ENCODE peak calls at places on chromosome 20, in seven cellular contexts. U is H9, G is IMR-90, H is mesendoderm, M is mesenchymal stem cell, F is H1, V is trophoblast cell. S is an unnamed sample.

GRCh38 chr20:5835234-5835845 is 85.1 kb downstream of the SHLD1 start:
- DNase-seq in U (no peak), G (peak; percentile 62), H (no peak), M (peak; percentile 84), F (no peak), V (no peak), S (no peak)

GRCh38 chr20:40568200-40568599 is 120.8 kb downstream of the MAFB start:
- DNase-seq in U (no peak), G (no peak), H (no peak), M (no peak), F (no peak), V (peak; percentile 3), S (no peak)

GRCh38 chr20:1674361-1674760 is 16.8 kb upstream of the SIRPG start:
- DNase-seq in U (no peak), G (no peak), H (no peak), M (no peak), F (no peak), V (no peak), S (no peak)

GRCh38 chr20:25541676-25542075 is 43.7 kb downstream of the NINL start:
- DNase-seq in U (no peak), G (no peak), H (no peak), M (peak; percentile 51), F (no peak), V (no peak), S (no peak)

GRCh38 chr20:42714298-42715141 is 475.2 kb downstream of the PTPRT start:
- DNase-seq in U (no peak), G (no peak), H (no peak), M (no peak), F (no peak), V (no peak), S (no peak)

GRCh38 chr20:20946122-20946759 is 159.9 kb downstream of the LINC00237 start:
- DNase-seq in U (no peak), G (no peak), H (no peak), M (no peak), F (no peak), V (no peak), S (no peak)

GRCh38 chr20:46683939-46684750 is 5.1 kb downstream of the TP53RK start:
- DNase-seq in U (peak; percentile 83), G (peak; percentile 80), H (peak; percentile 93), M (peak; percentile 62), F (no peak), V (peak; percentile 83), S (peak; percentile 45)

GRCh38 chr20:7829776-7830175 is 110.5 kb downstream of the HAO1 start:
- DNase-seq in U (no peak), G (no peak), H (no peak), M (no peak), F (no peak), V (no peak), S (no peak)

GRCh38 chr20:19944772-19945459 is 72.2 kb upstream of the NAA20 start:
- DNase-seq in U (no peak), G (peak; percentile 67), H (no peak), M (peak; percentile 72), F (no peak), V (no peak), S (no peak)

GRCh38 chr20:6956056-6956455 is 188.6 kb downstream of the BMP2 start:
- DNase-seq in U (no peak), G (no peak), H (no peak), M (no peak), F (no peak), V (peak; percentile 22), S (no peak)

GRCh38 chr20:2103454-2104153 is 2.0 kb downstream of the STK35 start:
- DNase-seq in U (no peak), G (no peak), H (no peak), M (peak; percentile 15), F (no peak), V (no peak), S (no peak)

GRCh38 chr20:24134284-24134683 is 145.7 kb upstream of the GGTLC1 start:
- DNase-seq in U (no peak), G (no peak), H (peak; percentile 75), M (no peak), F (no peak), V (peak; percentile 65), S (no peak)

GRCh38 chr20:43975096-43975768 is 60.6 kb downstream of the TOX2 start:
- DNase-seq in U (no peak), G (peak; percentile 93), H (peak; percentile 25), M (peak; percentile 60), F (no peak), V (no peak), S (no peak)

GRCh38 chr20:51354191-51354768 is 188.2 kb downstream of the NFATC2 start:
- DNase-seq in U (no peak), G (peak; percentile 85), H (no peak), M (peak; percentile 42), F (no peak), V (no peak), S (no peak)

GRCh38 chr20:40993794-40994540 is 34.7 kb upstream of the TOP1 start:
- DNase-seq in U (no peak), G (peak; percentile 57), H (no peak), M (no peak), F (no peak), V (no peak), S (no peak)

GRCh38 chr20:44287272-44288097 is 23.5 kb downstream of the FITM2 start:
- DNase-seq in U (no peak), G (no peak), H (no peak), M (no peak), F (no peak), V (no peak), S (no peak)

GRCh38 chr20:23435675-23436539 is 3.6 kb upstream of the CSTL1 start:
- DNase-seq in U (no peak), G (no peak), H (no peak), M (no peak), F (no peak), V (no peak), S (no peak)

GRCh38 chr20:43915209-43916072 is 789 bp downstream of the TOX2 start:
- DNase-seq in U (peak; percentile 68), G (peak; percentile 23), H (peak; percentile 54), M (peak; percentile 64), F (no peak), V (peak; percentile 1), S (no peak)

GRCh38 chr20:14295238-14295637 is 42.2 kb downstream of the FLRT3 start:
- DNase-seq in U (no peak), G (no peak), H (peak; percentile 8), M (no peak), F (no peak), V (no peak), S (no peak)

GRCh38 chr20:35311409-35311808 is 19.2 kb upstream of the FAM83C start:
- DNase-seq in U (peak; percentile 49), G (peak; percentile 77), H (peak; percentile 58), M (no peak), F (no peak), V (peak; percentile 8), S (no peak)

GRCh38 chr20:21251278-21251677 is 51.9 kb upstream of the XRN2 start:
- DNase-seq in U (no peak), G (no peak), H (no peak), M (no peak), F (no peak), V (no peak), S (no peak)

GRCh38 chr20:60559462-60559861 is 601.2 kb downstream of the CDH26 start:
- DNase-seq in U (peak; percentile 66), G (no peak), H (peak; percentile 53), M (no peak), F (no peak), V (no peak), S (peak; percentile 9)

GRCh38 chr20:46022411-46023147 is 6.4 kb upstream of the SLC12A5 start:
- DNase-seq in U (peak; percentile 78), G (peak; percentile 9), H (peak; percentile 63), M (no peak), F (no peak), V (peak; percentile 63), S (no peak)

GRCh38 chr20:54149765-54150264 is 24.0 kb downstream of the CYP24A1 start:
- DNase-seq in U (no peak), G (no peak), H (no peak), M (no peak), F (no peak), V (no peak), S (no peak)
- H3K23ac ChIP-seq in U (no peak overlapping the region), G (no peak overlapping the region), H (no peak overlapping the region), M (no peak overlapping the region), F (no peak overlapping the region), V (no peak overlapping the region), S (no peak overlapping the region)

GRCh38 chr20:37890108-37890507 is 12.8 kb upstream of the VSTM2L start:
- DNase-seq in U (no peak), G (no peak), H (no peak), M (no peak), F (no peak), V (no peak), S (no peak)
- H3K23ac ChIP-seq in U (no peak overlapping the region), G (no peak overlapping the region), H (no peak overlapping the region), M (no peak overlapping the region), F (no peak overlapping the region), V (no peak overlapping the region), S (no peak overlapping the region)

GRCh38 chr20:22414354-22414753 is 170.0 kb downstream of the FOXA2 start:
- DNase-seq in U (no peak), G (no peak), H (no peak), M (peak; percentile 14), F (no peak), V (no peak), S (no peak)
- H3K23ac ChIP-seq in U (no peak overlapping the region), G (no peak overlapping the region), H (no peak overlapping the region), M (no peak overlapping the region), F (no peak overlapping the region), V (no peak overlapping the region), S (no peak overlapping the region)

GRCh38 chr20:16844406-16844805 is 96.2 kb downstream of the OTOR start:
- DNase-seq in U (no peak), G (no peak), H (no peak), M (no peak), F (no peak), V (peak; percentile 62), S (no peak)

GRCh38 chr20:16846011-16846410 is 97.9 kb downstream of the OTOR start:
- DNase-seq in U (no peak), G (peak; percentile 40), H (no peak), M (no peak), F (no peak), V (peak; percentile 7), S (no peak)

GRCh38 chr20:16842721-16843120 is 94.6 kb downstream of the OTOR start:
- DNase-seq in U (no peak), G (no peak), H (no peak), M (no peak), F (no peak), V (no peak), S (no peak)
- H3K23ac ChIP-seq in U (no peak overlapping the region), G (no peak overlapping the region), H (no peak overlapping the region), M (no peak overlapping the region), F (no peak overlapping the region), V (no peak overlapping the region), S (no peak overlapping the region)

GRCh38 chr20:64055396-64055892 is 6.0 kb upstream of the SOX18 start:
- DNase-seq in U (no peak), G (no peak), H (no peak), M (no peak), F (no peak), V (no peak), S (no peak)
- H3K23ac ChIP-seq in U (no peak overlapping the region), G (no peak overlapping the region), H (no peak overlapping the region), M (no peak overlapping the region), F (no peak overlapping the region), V (no peak overlapping the region), S (no peak overlapping the region)

S was measured in neuronal stem cell.